ENCODE peak calls at places on chromosomes 3 and 15, in eight cellular contexts. E is cardiac fibroblast, C is coronary artery, A is astrocyte of the spinal cord, L is activated B cell treated with CpG ODN at 0.5 μM for 24 hours, J is tibial nerve, U is HFF-Myc, D is GM10248. B is an unnamed sample.

GRCh38 chr15:52463638-52464037 is 65.0 kb downstream of the MYO5A start:
- DNase-seq in E (peak), C (no peak), A (no peak), L (no peak), J (no peak), U (no peak), D (no peak), B (no peak)

GRCh38 chr3:8741581-8742355 is 8.2 kb downstream of the CAV3 start:
- DNase-seq in E (peak), C (no peak), A (peak), L (no peak), J (no peak), U (peak), D (no peak), B (no peak)

GRCh38 chr3:72606005-72606800 is 242.0 kb downstream of the SHQ1 start:
- DNase-seq in E (no peak), C (no peak), A (no peak), L (no peak), J (no peak), U (no peak), D (no peak), B (no peak)

GRCh38 chr3:99549918-99550603 is 88.3 kb upstream of the COL8A1 start:
- DNase-seq in E (peak), C (no peak), A (no peak), L (no peak), J (no peak), U (no peak), D (no peak), B (no peak)

GRCh38 chr15:69086427-69087205 is 72.1 kb downstream of the NOX5 start:
- DNase-seq in E (no peak), C (no peak), A (no peak), L (no peak), J (no peak), U (no peak), D (no peak), B (no peak)

GRCh38 chr3:54621181-54621580 is 306.7 kb downstream of the LRTM1 start:
- DNase-seq in E (no peak), C (peak), A (no peak), L (no peak), J (no peak), U (no peak), D (no peak), B (no peak)

GRCh38 chr3:159417761-159418160 is 570.9 kb upstream of the IL12A start:
- DNase-seq in E (peak), C (no peak), A (no peak), L (no peak), J (no peak), U (no peak), D (no peak), B (no peak)

GRCh38 chr15:94840794-94841587 is 609.6 kb downstream of the MCTP2 start:
- DNase-seq in E (peak), C (peak), A (peak), L (no peak), J (no peak), U (no peak), D (no peak), B (peak)

GRCh38 chr3:104347281-104347680 is 1019.4 kb upstream of the ALCAM start:
- DNase-seq in E (no peak), C (no peak), A (no peak), L (no peak), J (no peak), U (no peak), D (no peak), B (no peak)

GRCh38 chr3:50227390-50228183 is 8.4 kb upstream of the GNAI2 start:
- DNase-seq in E (peak), C (peak), A (peak), L (peak), J (peak), U (peak), D (peak), B (peak)

GRCh38 chr3:101898062-101898461 is 48.7 kb downstream of the NFKBIZ start:
- DNase-seq in E (no peak), C (no peak), A (no peak), L (no peak), J (no peak), U (no peak), D (no peak), B (no peak)

GRCh38 chr3:187264051-187264450 is 27.5 kb downstream of the MASP1 start:
- DNase-seq in E (peak), C (no peak), A (peak), L (no peak), J (no peak), U (peak), D (no peak), B (no peak)

GRCh38 chr3:52769786-52770445 is 824 bp downstream of the NEK4 start:
- DNase-seq in E (peak), C (no peak), A (peak), L (no peak), J (no peak), U (no peak), D (no peak), B (no peak)

GRCh38 chr3:14273886-14274517 is 95.4 kb downstream of the LSM3 start:
- DNase-seq in E (peak), C (no peak), A (no peak), L (no peak), J (no peak), U (no peak), D (no peak), B (no peak)

GRCh38 chr3:142028174-142028833 is 121.0 kb downstream of the TFDP2 start:
- DNase-seq in E (peak), C (no peak), A (peak), L (no peak), J (no peak), U (peak), D (peak), B (no peak)

GRCh38 chr15:62940755-62941361 is 101.7 kb upstream of the TPM1 start:
- DNase-seq in E (peak), C (peak), A (peak), L (no peak), J (peak), U (peak), D (no peak), B (peak)

GRCh38 chr3:183826448-183826847 is 1.1 kb upstream of the MAP6D1 start:
- DNase-seq in E (no peak), C (no peak), A (no peak), L (no peak), J (no peak), U (no peak), D (no peak), B (no peak)

GRCh38 chr3:183825380-183826161 is at the start of gene MAP6D1:
- DNase-seq in E (peak), C (no peak), A (peak), L (peak), J (no peak), U (peak), D (peak), B (no peak)

GRCh38 chr3:183824761-183825379 is 507 bp downstream of the MAP6D1 start:
- DNase-seq in E (no peak), C (no peak), A (no peak), L (peak), J (no peak), U (no peak), D (no peak), B (no peak)

GRCh38 chr3:183822631-183823030 is 2.7 kb downstream of the MAP6D1 start:
- DNase-seq in E (no peak), C (no peak), A (no peak), L (no peak), J (no peak), U (no peak), D (no peak), B (no peak)

DNA sequence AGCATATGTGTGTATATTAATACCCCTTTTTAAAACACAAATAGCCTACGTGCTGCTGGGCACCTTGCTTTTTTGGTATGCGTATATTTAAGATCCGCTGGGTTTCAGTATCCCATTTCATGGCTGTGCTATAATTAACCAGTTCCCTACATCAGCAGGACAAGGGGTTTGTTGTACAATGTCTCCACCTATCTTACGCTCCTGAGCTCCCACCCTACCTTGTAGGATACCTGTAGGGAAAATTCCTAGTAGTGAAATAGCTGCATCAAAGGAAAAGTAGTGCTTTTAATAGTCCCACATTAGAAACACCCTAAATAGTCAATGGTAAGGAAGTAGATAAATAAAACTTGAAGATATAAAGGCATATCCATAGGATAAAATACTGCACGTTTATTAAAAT is 1.4 kb downstream of the MAP6D1 start:
- DNase-seq in E (no peak), C (no peak), A (no peak), L (no peak), J (no peak), U (no peak), D (no peak), B (no peak)
- TF ChIP-seq CTCF in E (no peak), C (no peak), A (no peak), L (no peak), J (no peak), U (no peak), D (no peak), B (no peak)

GRCh38 chr3:189275182-189275581 is 103.4 kb downstream of the TPRG1 start:
- DNase-seq in E (no peak), C (no peak), A (no peak), L (no peak), J (no peak), U (no peak), D (no peak), B (no peak)

GRCh38 chr3:189273736-189274135 is 102.0 kb downstream of the TPRG1 start:
- DNase-seq in E (peak), C (no peak), A (no peak), L (no peak), J (no peak), U (no peak), D (no peak), B (no peak)

GRCh38 chr3:189270248-189270832 is 98.6 kb downstream of the TPRG1 start:
- DNase-seq in E (peak), C (peak), A (peak), L (no peak), J (no peak), U (peak), D (peak), B (peak)

GRCh38 chr3:189275852-189276251 is 104.1 kb downstream of the TPRG1 start:
- DNase-seq in E (no peak), C (no peak), A (no peak), L (no peak), J (no peak), U (no peak), D (no peak), B (no peak)

DNA sequence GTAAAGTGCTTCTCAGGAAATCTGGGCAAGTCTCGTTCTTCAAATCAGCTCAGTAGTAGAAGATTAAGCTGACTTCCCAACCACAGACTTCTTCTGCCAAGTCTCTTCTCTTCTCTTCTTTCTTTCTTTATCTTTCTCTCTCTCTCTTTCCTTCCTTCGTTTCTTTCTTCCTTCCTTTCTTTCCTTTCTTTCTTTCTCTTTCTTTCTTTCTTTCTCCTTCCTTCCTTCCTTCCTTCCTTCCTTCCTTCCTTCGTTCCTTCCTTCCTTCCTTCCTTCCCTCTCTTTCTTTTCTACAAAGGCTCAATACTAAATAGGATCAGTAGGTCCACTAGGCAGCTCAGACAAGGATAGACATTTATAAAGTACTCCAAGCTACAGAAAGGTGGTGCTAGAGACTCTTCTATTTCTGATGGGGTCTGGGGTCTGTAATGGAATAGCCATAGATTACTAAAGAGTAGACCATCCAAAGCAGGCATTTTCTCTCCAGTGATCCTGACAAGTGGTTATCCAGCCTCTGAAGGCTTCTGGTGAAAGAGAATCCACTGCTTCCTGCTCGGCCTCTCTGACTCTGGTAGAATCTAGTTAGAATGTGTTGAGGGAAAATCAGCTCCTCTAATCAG is 100.8 kb downstream of the TPRG1 start:
- DNase-seq in E (no peak), C (no peak), A (no peak), L (no peak), J (no peak), U (no peak), D (no peak), B (no peak)
- TF ChIP-seq CTCF in E (peak), C (no peak), A (peak), L (no peak), J (no peak), U (peak), D (peak), B (no peak)

GRCh38 chr3:81214626-81215025 is 546.8 kb downstream of the GBE1 start:
- DNase-seq in E (peak), C (no peak), A (peak), L (no peak), J (no peak), U (no peak), D (no peak), B (no peak)

GRCh38 chr3:81216192-81216591 is 545.3 kb downstream of the GBE1 start:
- DNase-seq in E (peak), C (no peak), A (peak), L (no peak), J (no peak), U (no peak), D (no peak), B (no peak)

GRCh38 chr3:81218023-81218422 is 543.4 kb downstream of the GBE1 start:
- DNase-seq in E (peak), C (no peak), A (peak), L (no peak), J (no peak), U (no peak), D (no peak), B (no peak)
- TF ChIP-seq CTCF in E (peak), C (no peak), A (peak), L (no peak), J (no peak), U (no peak), D (peak), B (no peak)

GRCh38 chr3:154252759-154253638 is 71.3 kb downstream of the DHX36 start:
- DNase-seq in E (peak), C (peak), A (peak), L (peak), J (peak), U (peak), D (peak), B (peak)
- TF ChIP-seq CTCF in E (peak), C (peak), A (peak), L (peak), J (peak), U (peak), D (peak), B (peak)

DNA sequence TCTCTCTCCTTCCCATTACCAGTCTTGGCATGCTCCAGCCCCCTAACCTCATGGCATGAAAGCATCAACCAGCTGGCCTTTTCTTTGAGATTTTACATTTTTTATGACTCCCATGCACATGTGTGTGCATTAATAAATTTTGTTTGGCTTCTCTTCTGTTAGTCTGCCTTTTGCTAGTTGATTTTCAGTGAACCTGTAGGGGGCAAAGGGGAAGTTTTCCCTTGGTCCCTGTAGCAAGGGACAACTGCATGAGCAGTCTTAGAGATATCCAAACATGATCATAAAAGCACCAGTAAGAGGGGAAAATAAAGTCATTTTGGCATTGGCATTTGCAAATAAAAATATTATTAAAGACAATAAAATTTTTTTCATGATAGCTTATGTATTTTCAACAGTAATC is 73.7 kb downstream of the OXSM start:
- DNase-seq in E (no peak), C (no peak), A (no peak), L (no peak), J (no peak), U (no peak), D (no peak), B (no peak)
- TF ChIP-seq CTCF in E (peak), C (no peak), A (no peak), L (no peak), J (no peak), U (peak), D (no peak), B (no peak)

DNA sequence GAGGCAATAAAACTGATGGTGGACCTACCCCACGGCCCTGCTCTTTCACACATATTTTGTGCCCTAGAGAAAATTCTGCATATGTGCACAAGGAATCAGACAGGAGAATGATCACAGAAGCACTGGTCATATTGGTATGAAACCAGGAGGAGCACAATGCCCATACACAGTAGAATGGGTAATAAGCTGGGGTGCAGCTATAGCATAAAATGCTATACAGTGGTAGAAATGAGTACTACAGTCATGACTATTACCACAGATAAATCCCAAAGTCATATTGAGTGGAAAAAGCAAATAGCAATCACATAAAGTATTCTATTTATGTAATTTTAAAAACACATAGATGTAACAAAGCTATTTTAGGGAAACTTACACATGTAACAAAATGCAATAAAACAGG is 175.9 kb upstream of the SLC24A5 start:
- DNase-seq in E (no peak), C (no peak), A (no peak), L (no peak), J (no peak), U (no peak), D (no peak), B (no peak)
- TF ChIP-seq CTCF in E (peak), C (no peak), A (no peak), L (no peak), J (no peak), U (no peak), D (no peak), B (no peak)